ENCODE peak calls at places on chromosomes 2 and 18, in seven cellular contexts. E is mesendoderm, J is mesenchymal stem cell, D is IMR-90, S is neuronal stem cell, L is H9, X is H1. W is an unnamed sample. For H3K27me3, the result is how much of the 10 kb centered on the place peaks cover.

GRCh38 chr2:197079414-197079813 is 152.9 kb upstream of the PGAP1 start:
- DNase-seq in E (no peak), J (no peak), D (peak), S (no peak), L (no peak), X (no peak), W (no peak)

GRCh38 chr2:46873632-46874068 is 42.0 kb downstream of the MCFD2 start:
- DNase-seq in E (peak), J (peak), D (peak), S (no peak), L (peak), X (no peak), W (peak)

GRCh38 chr2:48529189-48529588 is 765 bp upstream of the STON1 start:
- DNase-seq in E (peak), J (no peak), D (no peak), S (no peak), L (peak), X (peak), W (no peak)

GRCh38 chr2:158487419-158487818 is 30.7 kb downstream of the PKP4 start:
- DNase-seq in E (no peak), J (peak), D (peak), S (no peak), L (no peak), X (no peak), W (no peak)

GRCh38 chr2:60260646-60261296 is 292.7 kb downstream of the BCL11A start:
- DNase-seq in E (peak), J (no peak), D (no peak), S (no peak), L (no peak), X (no peak), W (peak)

GRCh38 chr2:18412980-18413793 is 147.3 kb downstream of the RDH14 start:
- DNase-seq in E (no peak), J (peak), D (peak), S (no peak), L (no peak), X (no peak), W (no peak)

GRCh38 chr2:88600038-88600465 is 27.2 kb downstream of the EIF2AK3 start:
- DNase-seq in E (peak), J (peak), D (peak), S (peak), L (peak), X (no peak), W (peak)

GRCh38 chr18:63339920-63340484 is 20.4 kb upstream of the BCL2 start:
- DNase-seq in E (peak), J (peak), D (peak), S (peak), L (peak), X (peak), W (peak)

GRCh38 chr2:181231151-181231550 is 226.0 kb upstream of the ITGA4 start:
- DNase-seq in E (peak), J (no peak), D (no peak), S (no peak), L (no peak), X (no peak), W (no peak)

GRCh38 chr2:152549428-152549827 is 167.8 kb downstream of the PRPF40A start:
- DNase-seq in E (no peak), J (no peak), D (peak), S (no peak), L (no peak), X (no peak), W (no peak)

GRCh38 chr2:148519013-148519412 is 125.5 kb upstream of the EPC2 start:
- DNase-seq in E (peak), J (no peak), D (no peak), S (no peak), L (peak), X (no peak), W (no peak)

GRCh38 chr2:172734711-172735645 is 667 bp upstream of the RAPGEF4 start:
- DNase-seq in E (peak), J (no peak), D (no peak), S (no peak), L (no peak), X (no peak), W (no peak)

GRCh38 chr2:174122185-174122584 is 126.1 kb downstream of the OLA1 start:
- DNase-seq in E (no peak), J (no peak), D (peak), S (no peak), L (no peak), X (no peak), W (no peak)

GRCh38 chr2:180385601-180386201 is 378.6 kb upstream of the CWC22 start:
- DNase-seq in E (no peak), J (peak), D (peak), S (no peak), L (no peak), X (no peak), W (no peak)

GRCh38 chr18:31553800-31554199 is 37.9 kb upstream of the TTR start:
- DNase-seq in E (peak), J (no peak), D (no peak), S (no peak), L (peak), X (no peak), W (no peak)

GRCh38 chr2:221166283-221166682 is 405.8 kb downstream of the EPHA4 start:
- DNase-seq in E (no peak), J (peak), D (peak), S (no peak), L (no peak), X (no peak), W (no peak)

GRCh38 chr18:10588975-10589374 is 63.1 kb downstream of the NAPG start:
- DNase-seq in E (no peak), J (no peak), D (peak), S (no peak), L (no peak), X (no peak), W (no peak)

GRCh38 chr2:199466704-199467461 is 9.1 kb upstream of the SATB2 start:
- DNase-seq in E (no peak), J (no peak), D (no peak), S (peak), L (peak), X (peak), W (no peak)
- H3K27me3 ChIP-seq in E (half or more), J (half or more), D (half or more), S (half or more), L (half or more), X (half or more), W (half or more)

GRCh38 chr2:74099835-74100234 is 47.9 kb downstream of the BOLA3 start:
- DNase-seq in E (no peak), J (no peak), D (no peak), S (no peak), L (peak), X (no peak), W (no peak)
- H2BK5ac ChIP-seq in E (no peak), J (no peak), D (no peak), S (no peak), L (no peak), X (no peak), W (no peak)

DNA sequence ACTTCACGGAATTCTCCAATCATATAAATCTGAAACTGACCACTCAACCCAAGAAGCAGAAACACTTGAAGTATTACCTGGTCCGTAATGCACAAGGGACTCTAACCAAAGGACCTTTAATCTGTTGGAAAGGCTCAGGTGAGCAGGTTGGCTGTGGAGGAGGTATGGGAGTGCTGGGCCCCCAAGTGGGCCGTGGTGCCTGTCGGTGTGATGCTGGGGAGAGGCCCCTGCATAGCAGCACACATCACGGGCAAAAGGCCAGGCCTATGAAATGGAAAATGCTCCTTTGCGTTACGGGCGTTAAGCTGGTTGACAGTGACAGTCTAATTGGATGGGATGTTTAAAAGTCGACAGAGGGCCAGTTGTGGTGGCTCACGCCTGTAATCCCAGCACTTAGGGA is 42.6 kb downstream of the GREB1 start:
- DNase-seq in E (no peak), J (no peak), D (no peak), S (no peak), L (no peak), X (no peak), W (no peak)
- H3K9ac ChIP-seq in E (no peak), J (no peak), D (no peak), S (no peak), L (no peak), X (no peak), W (no peak)

GRCh38 chr2:230220347-230220969 is 674 bp upstream of the SP110 start:
- DNase-seq in E (no peak), J (no peak), D (no peak), S (no peak), L (no peak), X (no peak), W (no peak)

GRCh38 chr2:230218411-230218810 is 1.4 kb downstream of the SP110 start:
- DNase-seq in E (no peak), J (no peak), D (no peak), S (no peak), L (no peak), X (no peak), W (no peak)

GRCh38 chr2:230216489-230216888 is 3.3 kb downstream of the SP110 start:
- DNase-seq in E (no peak), J (no peak), D (no peak), S (no peak), L (no peak), X (no peak), W (no peak)

GRCh38 chr2:230219419-230220331 is at the start of gene SP110:
- DNase-seq in E (peak), J (peak), D (peak), S (no peak), L (peak), X (peak), W (peak)

GRCh38 chr2:230217424-230217823 is 2.4 kb downstream of the SP110 start:
- DNase-seq in E (no peak), J (no peak), D (no peak), S (no peak), L (no peak), X (no peak), W (no peak)
- H3K27me3 ChIP-seq in E (under half), J (under half), D (under half), S (under half), L (under half), X (under half), W (under half)

GRCh38 chr2:56202722-56203121 is 18.9 kb downstream of the CCDC85A start:
- DNase-seq in E (no peak), J (no peak), D (no peak), S (no peak), L (no peak), X (no peak), W (no peak)
- H2BK5ac ChIP-seq in E (no peak), J (no peak), D (peak), S (no peak), L (no peak), X (no peak), W (no peak)